ENCODE peak calls at places on chromosomes 1 and 21, in six cellular contexts. I is mesenchymal stem cell, V is IMR-90, X is H9, N is H1, Q is trophoblast cell. Z is an unnamed sample.

GRCh38 chr1:34736711-34737110 is 18.1 kb upstream of the GJB5 start:
- DNase-seq in Q (no peak), N (no peak), I (no peak), V (no peak), X (no peak), Z (no peak)

GRCh38 chr1:6313382-6314265 is 52.7 kb upstream of the GPR153 start:
- DNase-seq in I (no peak), N (no peak), X (no peak), V (no peak), Q (no peak), Z (no peak)

GRCh38 chr1:25664800-25665199 is 48.2 kb downstream of the MAN1C1 start:
- DNase-seq in X (no peak), V (no peak), I (no peak), N (no peak), Q (no peak), Z (no peak)

GRCh38 chr1:202150187-202150586 is 5.7 kb upstream of the ARL8A start:
- DNase-seq in N (no peak), V (no peak), I (no peak), X (no peak), Q (no peak), Z (no peak)

GRCh38 chr21:44923481-44924084 is 2.9 kb upstream of the ITGB2 start:
- DNase-seq in N (no peak), X (no peak), V (no peak), Q (no peak), I (no peak), Z (no peak)

GRCh38 chr1:2274231-2274967 is 46.3 kb downstream of the SKI start:
- DNase-seq in X (no peak), N (no peak), I (no peak), V (no peak), Q (no peak), Z (no peak)

GRCh38 chr1:167232801-167233200 is 12.1 kb downstream of the POU2F1 start:
- DNase-seq in V (no peak), I (no peak), X (no peak), Q (peak), N (no peak), Z (no peak)

GRCh38 chr1:173479649-173480048 is 2.5 kb downstream of the PRDX6 start:
- DNase-seq in X (no peak), N (no peak), I (peak), Q (peak), V (peak), Z (no peak)

GRCh38 chr1:97925161-97925560 is 4.3 kb upstream of the DPYD start:
- DNase-seq in I (no peak), Q (no peak), X (no peak), N (no peak), V (no peak), Z (no peak)

GRCh38 chr1:41935226-41935625 is 16.5 kb upstream of the HIVEP3 start:
- DNase-seq in X (no peak), I (peak), N (no peak), V (peak), Q (no peak), Z (no peak)

GRCh38 chr21:25107708-25108107 is 499.6 kb downstream of the MRPL39 start:
- DNase-seq in N (no peak), Q (no peak), I (peak), V (peak), X (no peak), Z (no peak)

GRCh38 chr1:8625480-8625879 is 192.0 kb downstream of the RERE start:
- DNase-seq in V (no peak), X (no peak), N (no peak), Q (no peak), I (peak), Z (no peak)

GRCh38 chr1:228305721-228306152 is 97.9 kb downstream of the OBSCN start:
- DNase-seq in Q (no peak), X (peak), N (no peak), V (no peak), I (no peak), Z (no peak)

GRCh38 chr1:186440584-186440983 is 20.3 kb downstream of the PDC start:
- DNase-seq in V (peak), I (peak), N (no peak), Q (no peak), X (no peak), Z (no peak)

GRCh38 chr1:155070392-155070700 is 6.8 kb downstream of the EFNA4 start:
- DNase-seq in V (no peak), Q (no peak), X (no peak), I (no peak), N (no peak), Z (no peak)

GRCh38 chr1:6414443-6414844 is 5.3 kb downstream of the HES2 start:
- DNase-seq in N (peak), Q (peak), V (peak), I (peak), X (peak), Z (no peak)

GRCh38 chr1:230459463-230459862 is 33.3 kb upstream of the PGBD5 start:
- DNase-seq in N (no peak), V (peak), I (peak), Q (peak), X (no peak), Z (peak)

GRCh38 chr21:17189963-17190362 is 322.9 kb upstream of the CXADR start:
- DNase-seq in V (no peak), I (no peak), X (no peak), N (no peak), Q (no peak), Z (no peak)

GRCh38 chr21:10273196-10273595 is 248.2 kb upstream of the TPTE start:
- DNase-seq in X (no peak), Q (no peak), N (no peak), V (no peak), I (no peak), Z (no peak)

GRCh38 chr1:42340093-42340492 is 5.1 kb upstream of the FOXJ3 start:
- DNase-seq in V (peak), X (no peak), I (peak), Q (no peak), N (no peak), Z (no peak)

GRCh38 chr1:99869723-99870122 is 19.6 kb downstream of the AGL start:
- DNase-seq in N (no peak), V (no peak), X (no peak), Q (no peak), I (no peak), Z (no peak)

GRCh38 chr1:70140343-70140742 is 65.0 kb downstream of the LRRC40 start:
- DNase-seq in X (no peak), I (peak), Q (no peak), V (peak), N (no peak), Z (no peak)
- H3K27ac ChIP-seq in X (no peak), I (no peak), Q (no peak), V (no peak), N (no peak), Z (no peak)

GRCh38 chr1:244335456-244335855 is 116.3 kb downstream of the ADSS2 start:
- DNase-seq in V (no peak), I (peak), Q (peak), N (no peak), X (peak), Z (no peak)
- H3K14ac ChIP-seq in V (no peak), I (no peak), Q (no peak), N (no peak), X (no peak), Z (no peak)

GRCh38 chr1:198672124-198672523 is 33.3 kb downstream of the PTPRC start:
- DNase-seq in N (no peak), X (no peak), V (peak), Q (peak), I (peak), Z (no peak)
- H3K27ac ChIP-seq in N (no peak), X (no peak), V (no peak), Q (peak), I (peak), Z (no peak)

GRCh38 chr1:232335261-232335660 is 294.7 kb downstream of the SIPA1L2 start:
- DNase-seq in V (no peak), Q (no peak), I (no peak), N (no peak), X (no peak), Z (no peak)
- H3K14ac ChIP-seq in V (no peak), Q (no peak), I (no peak), N (no peak), X (no peak), Z (no peak)

DNA sequence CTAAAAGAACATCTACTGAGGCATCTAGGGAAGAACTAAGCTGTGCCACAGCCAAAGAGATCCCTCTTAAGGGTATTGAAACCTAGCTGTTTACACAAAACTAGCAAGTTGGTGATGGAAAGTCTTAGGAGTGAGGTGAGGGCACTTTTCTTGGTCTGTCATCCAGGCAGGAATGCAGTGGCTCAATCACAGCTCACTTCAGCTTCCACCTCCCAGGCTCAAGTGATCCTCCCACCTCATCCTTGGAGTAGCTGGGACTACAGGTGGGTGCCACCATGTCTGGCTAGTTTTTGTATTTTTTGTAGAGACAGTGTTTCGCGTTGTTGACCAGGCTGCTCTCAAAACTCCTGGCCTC is 2.4 kb downstream of the PLEKHO1 start:
- DNase-seq in N (no peak), X (no peak), Q (no peak), I (peak), V (no peak), Z (no peak)
- H3K27ac ChIP-seq in N (no peak), X (no peak), Q (no peak), I (peak), V (peak), Z (no peak)